ENCODE peak calls at places on chromosomes 3 and 15, in four cellular contexts. One of them, this sample, is unnamed. For H3K4me1, the result is how much of the 10 kb centered on the place peaks cover.

GRCh38 chr3:21729888-21730459 is 21.0 kb downstream of the ZNF385D start:
- DNase-seq in GM12878: no peak
- DNase-seq in HepG2: no peak
- DNase-seq in H1: no peak
- DNase-seq in this sample: no peak

GRCh38 chr3:122055215-122055614 is at the start of gene CD86:
- DNase-seq in GM12878: peak
- DNase-seq in HepG2: no peak
- DNase-seq in H1: no peak
- DNase-seq in this sample: no peak

GRCh38 chr15:70974004-70974832 is 81.6 kb downstream of the LRRC49 start:
- DNase-seq in GM12878: no peak
- DNase-seq in HepG2: peak
- DNase-seq in H1: peak
- DNase-seq in this sample: peak

GRCh38 chr3:124272611-124273151 is 280.8 kb upstream of the ROPN1 start:
- DNase-seq in GM12878: no peak
- DNase-seq in HepG2: no peak
- DNase-seq in H1: no peak
- DNase-seq in this sample: no peak

GRCh38 chr3:115423170-115423569 is 200.1 kb upstream of the GAP43 start:
- DNase-seq in GM12878: no peak
- DNase-seq in HepG2: no peak
- DNase-seq in H1: no peak
- DNase-seq in this sample: no peak

GRCh38 chr3:42092006-42092405 is 849 bp downstream of the TRAK1 start:
- DNase-seq in GM12878: no peak
- DNase-seq in HepG2: no peak
- DNase-seq in H1: no peak
- DNase-seq in this sample: no peak

GRCh38 chr3:193803288-193803687 is 210.3 kb downstream of the OPA1 start:
- DNase-seq in GM12878: no peak
- DNase-seq in HepG2: no peak
- DNase-seq in H1: no peak
- DNase-seq in this sample: no peak

GRCh38 chr15:89633585-89633984 is 21.7 kb downstream of the KIF7 start:
- DNase-seq in GM12878: no peak
- DNase-seq in HepG2: no peak
- DNase-seq in H1: no peak
- DNase-seq in this sample: no peak

GRCh38 chr3:158953131-158953530 is 151.3 kb downstream of the MFSD1 start:
- DNase-seq in GM12878: no peak
- DNase-seq in HepG2: no peak
- DNase-seq in H1: no peak
- DNase-seq in this sample: no peak

GRCh38 chr15:51706931-51707608 is 25.8 kb downstream of the SCG3 start:
- DNase-seq in GM12878: no peak
- DNase-seq in HepG2: no peak
- DNase-seq in H1: no peak
- DNase-seq in this sample: no peak

GRCh38 chr15:44656913-44657312 is 6.5 kb downstream of the SPG11 start:
- DNase-seq in GM12878: no peak
- DNase-seq in HepG2: no peak
- DNase-seq in H1: no peak
- DNase-seq in this sample: no peak

GRCh38 chr3:124033360-124034015 is 41.6 kb upstream of the ROPN1 start:
- DNase-seq in GM12878: no peak
- DNase-seq in HepG2: no peak
- DNase-seq in H1: peak
- DNase-seq in this sample: no peak

GRCh38 chr15:77039817-77040216 is 31.1 kb downstream of the TSPAN3 start:
- DNase-seq in GM12878: no peak
- DNase-seq in HepG2: no peak
- DNase-seq in H1: no peak
- DNase-seq in this sample: no peak

GRCh38 chr3:133271491-133271890 is 128.4 kb upstream of the BFSP2 start:
- DNase-seq in GM12878: no peak
- DNase-seq in HepG2: no peak
- DNase-seq in H1: no peak
- DNase-seq in this sample: no peak

GRCh38 chr3:31724681-31725080 is 192.0 kb downstream of the STT3B start:
- DNase-seq in GM12878: no peak
- DNase-seq in HepG2: no peak
- DNase-seq in H1: no peak
- DNase-seq in this sample: no peak

GRCh38 chr3:37625690-37626089 is 236.0 kb upstream of the CTDSPL start:
- DNase-seq in GM12878: no peak
- DNase-seq in HepG2: no peak
- DNase-seq in H1: no peak
- DNase-seq in this sample: no peak

GRCh38 chr3:37625051-37625450 is 236.6 kb upstream of the CTDSPL start:
- DNase-seq in GM12878: no peak
- DNase-seq in HepG2: no peak
- DNase-seq in H1: no peak
- DNase-seq in this sample: no peak

GRCh38 chr3:37624276-37624675 is 237.4 kb upstream of the CTDSPL start:
- DNase-seq in GM12878: no peak
- DNase-seq in HepG2: no peak
- DNase-seq in H1: no peak
- DNase-seq in this sample: no peak

GRCh38 chr3:37621771-37622170 is 239.9 kb upstream of the CTDSPL start:
- DNase-seq in GM12878: no peak
- DNase-seq in HepG2: no peak
- DNase-seq in H1: no peak
- DNase-seq in this sample: no peak

GRCh38 chr3:37622999-37623883 is 238.4 kb upstream of the CTDSPL start:
- DNase-seq in GM12878: no peak
- DNase-seq in HepG2: no peak
- DNase-seq in H1: no peak
- DNase-seq in this sample: no peak
- H3K4me3 ChIP-seq in GM12878: no peak
- H3K4me3 ChIP-seq in HepG2: no peak
- H3K4me3 ChIP-seq in H1: no peak
- H3K4me3 ChIP-seq in this sample: no peak

GRCh38 chr3:14121859-14122258 is 2.8 kb downstream of the CHCHD4 start:
- DNase-seq in GM12878: no peak
- DNase-seq in HepG2: no peak
- DNase-seq in H1: no peak
- DNase-seq in this sample: peak

GRCh38 chr3:14124223-14124614 is 451 bp downstream of the CHCHD4 start:
- DNase-seq in GM12878: peak
- DNase-seq in HepG2: peak
- DNase-seq in H1: no peak
- DNase-seq in this sample: no peak

GRCh38 chr3:14123308-14124222 is 1.1 kb downstream of the CHCHD4 start:
- DNase-seq in GM12878: no peak
- DNase-seq in HepG2: no peak
- DNase-seq in H1: peak
- DNase-seq in this sample: no peak

GRCh38 chr3:14120111-14120920 is 4.4 kb downstream of the CHCHD4 start:
- DNase-seq in GM12878: no peak
- DNase-seq in HepG2: no peak
- DNase-seq in H1: no peak
- DNase-seq in this sample: no peak

DNA sequence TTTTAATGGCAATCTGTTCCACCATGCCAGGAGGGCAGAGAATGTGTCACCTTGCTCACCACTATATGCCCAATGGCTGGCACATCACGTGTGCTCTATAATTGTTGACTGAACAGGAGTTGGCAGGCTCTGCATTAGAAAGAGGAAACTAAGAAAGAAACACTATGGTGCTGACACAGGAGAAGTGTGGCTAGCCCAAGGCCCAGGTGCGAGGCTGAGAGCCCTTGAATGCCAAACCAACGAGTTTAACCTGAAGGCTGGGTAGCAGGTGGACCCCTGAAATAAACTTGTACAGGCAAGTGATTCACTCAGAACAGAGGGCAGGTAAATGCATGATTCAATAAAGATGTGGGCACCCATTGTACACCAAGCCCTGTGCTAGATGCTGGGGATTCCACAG is 2.4 kb downstream of the CHCHD4 start:
- DNase-seq in GM12878: no peak
- DNase-seq in HepG2: no peak
- DNase-seq in H1: no peak
- DNase-seq in this sample: no peak
- H3K4me1 ChIP-seq in GM12878: under half
- H3K4me1 ChIP-seq in HepG2: half or more
- H3K4me1 ChIP-seq in H1: under half
- H3K4me1 ChIP-seq in this sample: under half

DNA sequence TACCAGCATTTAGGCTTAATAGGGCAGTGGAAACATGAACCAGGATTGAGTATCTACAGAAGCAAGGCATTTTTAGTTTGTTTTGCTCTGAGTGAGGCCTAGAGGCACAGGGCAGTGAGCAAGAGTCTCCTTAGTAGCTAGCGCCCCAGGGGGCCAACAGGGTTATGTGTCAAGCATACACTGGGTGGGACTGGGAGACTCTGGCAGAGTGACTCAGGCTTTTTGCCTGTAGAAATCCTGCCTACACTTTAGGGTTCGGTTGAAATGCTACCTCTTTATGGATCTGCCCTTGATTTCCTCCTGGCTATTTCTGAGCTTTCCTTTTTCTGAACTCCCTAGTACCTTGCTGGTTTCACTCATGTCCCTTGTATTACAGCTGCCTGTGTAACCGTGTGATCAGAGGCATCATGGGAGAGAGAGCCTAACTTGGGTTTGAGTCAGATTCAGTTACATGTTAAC is 72.2 kb downstream of the TOP2B start:
- DNase-seq in GM12878: no peak
- DNase-seq in HepG2: peak
- DNase-seq in H1: no peak
- DNase-seq in this sample: no peak
- TF ChIP-seq SUZ12 in GM12878: no peak
- TF ChIP-seq SUZ12 in HepG2: no peak
- TF ChIP-seq SUZ12 in H1: no peak
- TF ChIP-seq SUZ12 in this sample: no peak

DNA sequence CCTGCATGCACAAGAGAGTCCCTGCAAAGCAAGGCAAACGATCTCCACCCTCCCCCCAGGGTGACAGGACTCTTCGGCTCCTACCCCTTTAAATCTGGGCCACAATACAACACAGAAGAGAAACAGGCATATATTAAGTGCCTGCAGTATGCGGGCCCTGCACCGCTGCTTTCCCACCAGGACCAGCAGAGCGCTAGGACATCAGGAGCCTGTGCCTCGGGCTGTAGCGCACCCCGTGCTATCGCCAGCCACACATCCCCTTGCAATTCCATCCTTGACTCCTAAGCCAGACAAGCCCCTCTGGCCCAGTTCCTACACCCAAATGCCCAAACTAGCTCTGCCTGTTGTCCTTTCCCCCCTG is 4.1 kb downstream of the GALNT15 start:
- DNase-seq in GM12878: no peak
- DNase-seq in HepG2: no peak
- DNase-seq in H1: no peak
- DNase-seq in this sample: no peak
- H3K4me3 ChIP-seq in GM12878: no peak
- H3K4me3 ChIP-seq in HepG2: no peak
- H3K4me3 ChIP-seq in H1: no peak
- H3K4me3 ChIP-seq in this sample: no peak

GRCh38 chr3:170811928-170812591 is 57.9 kb downstream of the RPL22L1 start:
- DNase-seq in GM12878: peak
- DNase-seq in HepG2: peak
- DNase-seq in H1: peak
- DNase-seq in this sample: peak

GRCh38 chr3:170808041-170808440 is 62.0 kb downstream of the RPL22L1 start:
- DNase-seq in GM12878: no peak
- DNase-seq in HepG2: no peak
- DNase-seq in H1: no peak
- DNase-seq in this sample: no peak

GRCh38 chr3:170811515-170811914 is 58.5 kb downstream of the RPL22L1 start:
- DNase-seq in GM12878: no peak
- DNase-seq in HepG2: no peak
- DNase-seq in H1: no peak
- DNase-seq in this sample: no peak

GRCh38 chr3:170809021-170809974 is 60.7 kb downstream of the RPL22L1 start:
- DNase-seq in GM12878: no peak
- DNase-seq in HepG2: peak
- DNase-seq in H1: no peak
- DNase-seq in this sample: peak

DNA sequence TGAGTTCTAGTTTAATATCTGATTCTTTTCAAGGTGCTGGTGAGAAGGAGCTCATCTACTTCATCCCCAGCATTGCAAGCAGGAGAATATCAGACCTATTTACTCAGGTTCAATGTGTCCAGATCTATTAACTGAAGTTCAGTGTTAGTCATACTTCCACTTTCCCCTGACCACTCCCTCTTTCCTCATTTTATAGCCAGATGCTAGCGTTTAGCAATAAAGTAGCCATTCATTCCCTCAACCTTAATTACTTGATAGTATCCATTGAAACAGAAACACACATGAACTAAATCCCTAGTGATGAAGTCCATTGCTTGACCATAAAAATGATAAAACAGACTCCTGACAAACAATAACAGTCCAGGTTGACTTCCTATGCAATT is 60.0 kb downstream of the RPL22L1 start:
- DNase-seq in GM12878: no peak
- DNase-seq in HepG2: no peak
- DNase-seq in H1: no peak
- DNase-seq in this sample: no peak
- H3K4me1 ChIP-seq in GM12878: under half
- H3K4me1 ChIP-seq in HepG2: under half
- H3K4me1 ChIP-seq in H1: under half
- H3K4me1 ChIP-seq in this sample: under half

DNA sequence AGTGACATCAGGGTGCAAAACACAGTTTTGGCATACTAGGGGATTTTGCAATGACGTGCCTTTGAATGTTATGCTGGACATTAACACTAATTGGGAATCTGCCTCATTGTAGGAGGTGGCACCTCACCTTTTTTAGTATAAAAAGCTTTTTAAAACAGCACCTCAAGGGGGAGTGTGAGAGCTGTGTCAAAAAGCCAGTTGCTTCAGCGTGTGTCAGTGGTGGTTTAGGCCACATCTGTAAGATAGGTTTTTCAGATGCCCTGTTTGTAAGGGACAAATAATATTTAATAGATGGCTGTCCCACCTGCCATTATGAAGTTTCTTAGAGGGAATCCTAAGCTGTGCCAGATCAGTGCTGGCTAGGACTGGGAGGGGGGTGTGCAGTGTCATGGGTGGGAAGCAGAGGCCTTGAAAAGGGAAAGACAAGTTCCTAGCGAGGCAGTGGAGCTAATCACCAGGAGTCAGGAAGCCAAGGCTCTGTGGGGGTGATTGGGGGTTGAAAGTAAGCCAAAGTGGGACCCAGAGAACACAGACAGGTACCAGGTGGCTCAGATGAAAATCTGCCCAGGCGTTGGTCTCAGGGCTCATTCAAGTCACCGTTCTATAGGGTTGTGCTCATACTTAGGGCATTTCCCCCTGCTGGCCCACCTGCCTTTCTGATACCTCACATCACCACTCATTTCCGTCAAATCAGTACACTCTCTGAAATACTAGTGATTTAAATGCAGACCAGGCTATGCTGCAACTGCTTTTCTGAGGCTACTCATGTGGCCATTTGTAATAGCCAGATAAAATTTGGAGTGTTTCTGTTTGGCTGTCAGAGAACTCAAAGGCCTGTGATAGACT is 120.5 kb downstream of the BBX start:
- DNase-seq in GM12878: no peak
- DNase-seq in HepG2: no peak
- DNase-seq in H1: peak
- DNase-seq in this sample: peak
- TF ChIP-seq SUZ12 in GM12878: no peak
- TF ChIP-seq SUZ12 in HepG2: no peak
- TF ChIP-seq SUZ12 in H1: no peak
- TF ChIP-seq SUZ12 in this sample: no peak

GRCh38 chr3:14143271-14143605 is 18.4 kb downstream of the TMEM43 start:
- DNase-seq in GM12878: no peak
- DNase-seq in HepG2: no peak
- DNase-seq in H1: no peak
- DNase-seq in this sample: no peak
- H3K4me3 ChIP-seq in GM12878: no peak
- H3K4me3 ChIP-seq in HepG2: no peak
- H3K4me3 ChIP-seq in H1: no peak
- H3K4me3 ChIP-seq in this sample: no peak

This sample was measured in NT2/D1.